ENCODE peak calls at places on chromosomes 13 and 19, in nine cellular contexts. One of them, this sample, is unnamed.

GRCh38 chr19:29873024-29873800 is 61.4 kb downstream of the CCNE1 start:
- DNase-seq in KG1: no peak
- DNase-seq in EL: peak
- DNase-seq in AG08395: peak
- DNase-seq in LoVo: peak
- DNase-seq in SW 1271: peak
- DNase-seq in cardiac fibroblast: peak
- DNase-seq in NCI-H1048: no peak
- DNase-seq in tibial artery: no peak
- DNase-seq in this sample: no peak

GRCh38 chr13:47723898-47724297 is 277.2 kb downstream of the SUCLA2 start:
- DNase-seq in NCI-H1048: no peak
- DNase-seq in EL: no peak
- DNase-seq in KG1: no peak
- DNase-seq in cardiac fibroblast: no peak
- DNase-seq in LoVo: no peak
- DNase-seq in tibial artery: no peak
- DNase-seq in SW 1271: no peak
- DNase-seq in AG08395: no peak
- DNase-seq in this sample: no peak

GRCh38 chr19:31518626-31519025 is 169.4 kb upstream of the TSHZ3 start:
- DNase-seq in LoVo: no peak
- DNase-seq in NCI-H1048: no peak
- DNase-seq in SW 1271: no peak
- DNase-seq in tibial artery: no peak
- DNase-seq in EL: no peak
- DNase-seq in cardiac fibroblast: no peak
- DNase-seq in AG08395: no peak
- DNase-seq in KG1: no peak
- DNase-seq in this sample: no peak

GRCh38 chr19:47240996-47241918 is 10.3 kb upstream of the BBC3 start:
- DNase-seq in KG1: no peak
- DNase-seq in cardiac fibroblast: peak
- DNase-seq in LoVo: peak
- DNase-seq in AG08395: peak
- DNase-seq in tibial artery: no peak
- DNase-seq in NCI-H1048: peak
- DNase-seq in EL: peak
- DNase-seq in SW 1271: no peak
- DNase-seq in this sample: peak

GRCh38 chr19:18606281-18607221 is at the start of gene CRLF1:
- DNase-seq in tibial artery: no peak
- DNase-seq in cardiac fibroblast: no peak
- DNase-seq in AG08395: no peak
- DNase-seq in KG1: no peak
- DNase-seq in LoVo: no peak
- DNase-seq in SW 1271: no peak
- DNase-seq in NCI-H1048: no peak
- DNase-seq in EL: no peak
- DNase-seq in this sample: no peak

GRCh38 chr13:53191091-53191490 is 162.5 kb downstream of the OLFM4 start:
- DNase-seq in EL: peak
- DNase-seq in NCI-H1048: no peak
- DNase-seq in KG1: no peak
- DNase-seq in cardiac fibroblast: no peak
- DNase-seq in LoVo: no peak
- DNase-seq in SW 1271: peak
- DNase-seq in AG08395: peak
- DNase-seq in tibial artery: no peak
- DNase-seq in this sample: no peak

GRCh38 chr19:1274852-1275259 is 474 bp upstream of the FAM174C start:
- DNase-seq in tibial artery: peak
- DNase-seq in cardiac fibroblast: no peak
- DNase-seq in NCI-H1048: no peak
- DNase-seq in SW 1271: peak
- DNase-seq in LoVo: peak
- DNase-seq in AG08395: no peak
- DNase-seq in EL: no peak
- DNase-seq in KG1: no peak
- DNase-seq in this sample: no peak

GRCh38 chr19:40216777-40217026 is 1.5 kb downstream of the TTC9B start:
- DNase-seq in NCI-H1048: no peak
- DNase-seq in AG08395: no peak
- DNase-seq in tibial artery: no peak
- DNase-seq in LoVo: no peak
- DNase-seq in EL: no peak
- DNase-seq in SW 1271: no peak
- DNase-seq in cardiac fibroblast: no peak
- DNase-seq in KG1: no peak
- DNase-seq in this sample: no peak

GRCh38 chr19:37899453-37899852 is 6.9 kb downstream of the WDR87 start:
- DNase-seq in EL: no peak
- DNase-seq in cardiac fibroblast: no peak
- DNase-seq in AG08395: no peak
- DNase-seq in tibial artery: no peak
- DNase-seq in KG1: no peak
- DNase-seq in NCI-H1048: no peak
- DNase-seq in LoVo: no peak
- DNase-seq in SW 1271: no peak
- DNase-seq in this sample: no peak

GRCh38 chr13:51632643-51633357 is 48.5 kb downstream of the WDFY2 start:
- DNase-seq in AG08395: no peak
- DNase-seq in KG1: no peak
- DNase-seq in SW 1271: no peak
- DNase-seq in tibial artery: no peak
- DNase-seq in cardiac fibroblast: no peak
- DNase-seq in NCI-H1048: no peak
- DNase-seq in EL: no peak
- DNase-seq in LoVo: no peak
- DNase-seq in this sample: no peak

GRCh38 chr13:102907016-102907756 is 61.4 kb downstream of the ERCC5 start:
- DNase-seq in EL: no peak
- DNase-seq in LoVo: no peak
- DNase-seq in NCI-H1048: no peak
- DNase-seq in tibial artery: no peak
- DNase-seq in KG1: no peak
- DNase-seq in cardiac fibroblast: no peak
- DNase-seq in AG08395: no peak
- DNase-seq in SW 1271: no peak
- DNase-seq in this sample: no peak

GRCh38 chr13:80556291-80556690 is 215.4 kb upstream of the SPRY2 start:
- DNase-seq in AG08395: no peak
- DNase-seq in SW 1271: no peak
- DNase-seq in KG1: no peak
- DNase-seq in EL: no peak
- DNase-seq in NCI-H1048: no peak
- DNase-seq in LoVo: no peak
- DNase-seq in tibial artery: no peak
- DNase-seq in cardiac fibroblast: no peak
- DNase-seq in this sample: no peak

GRCh38 chr19:33040994-33041827 is 23.5 kb downstream of the RHPN2 start:
- DNase-seq in tibial artery: no peak
- DNase-seq in SW 1271: no peak
- DNase-seq in cardiac fibroblast: peak
- DNase-seq in NCI-H1048: no peak
- DNase-seq in EL: no peak
- DNase-seq in KG1: no peak
- DNase-seq in AG08395: peak
- DNase-seq in LoVo: peak
- DNase-seq in this sample: no peak